ENCODE peak calls at places on chromosomes 1 and 21, in seven cellular contexts. Z is nephron progenitor cell, R is GM12892, C is ELF-1, N is OCI-LY7, X is T-helper 2 cell, J is NB4. Q is an unnamed sample.

GRCh38 chr1:8026976-8027747 is 1.1 kb upstream of the ERRFI1 start:
- DNase-seq in Z (peak), R (no peak), C (no peak), N (no peak), X (no peak), J (no peak), Q (peak)

GRCh38 chr1:117045644-117046043 is 14.5 kb upstream of the TTF2 start:
- DNase-seq in Z (no peak), R (no peak), C (no peak), N (no peak), X (no peak), J (no peak), Q (no peak)

GRCh38 chr1:225652726-225653462 is at the start of gene ENAH:
- DNase-seq in Z (peak), R (peak), C (peak), N (peak), X (no peak), J (peak), Q (peak)

GRCh38 chr1:176996455-176997090 is 167.9 kb downstream of the ASTN1 start:
- DNase-seq in Z (peak), R (no peak), C (peak), N (no peak), X (no peak), J (no peak), Q (peak)

GRCh38 chr21:43287111-43287973 is 118.5 kb downstream of the CRYAA start:
- DNase-seq in Z (no peak), R (no peak), C (no peak), N (no peak), X (no peak), J (peak), Q (no peak)

GRCh38 chr21:29189358-29189757 is 58.9 kb downstream of the MAP3K7CL start:
- DNase-seq in Z (no peak), R (no peak), C (no peak), N (no peak), X (no peak), J (no peak), Q (no peak)

GRCh38 chr1:93773049-93773838 is 91.6 kb upstream of the BCAR3 start:
- DNase-seq in Z (no peak), R (no peak), C (no peak), N (no peak), X (no peak), J (no peak), Q (no peak)

GRCh38 chr1:197924516-197925123 is 7.4 kb downstream of the LHX9 start:
- DNase-seq in Z (peak), R (no peak), C (no peak), N (peak), X (no peak), J (peak), Q (no peak)

GRCh38 chr1:223207293-223208066 is 64.4 kb upstream of the TLR5 start:
- DNase-seq in Z (no peak), R (no peak), C (no peak), N (no peak), X (no peak), J (no peak), Q (no peak)

GRCh38 chr21:35265170-35265877 is 216.2 kb upstream of the RUNX1 start:
- DNase-seq in Z (no peak), R (no peak), C (no peak), N (no peak), X (no peak), J (no peak), Q (no peak)

GRCh38 chr21:40760811-40761210 is 86.1 kb downstream of the DSCAM start:
- DNase-seq in Z (no peak), R (no peak), C (no peak), N (no peak), X (no peak), J (no peak), Q (no peak)

GRCh38 chr1:165697491-165697880 is 876 bp downstream of the ALDH9A1 start:
- DNase-seq in Z (no peak), R (no peak), C (no peak), N (no peak), X (no peak), J (no peak), Q (no peak)

GRCh38 chr1:93330196-93330595 is 15.5 kb upstream of the DR1 start:
- DNase-seq in Z (no peak), R (no peak), C (peak), N (no peak), X (no peak), J (no peak), Q (no peak)

GRCh38 chr1:84693009-84693408 is 2.7 kb upstream of the SSX2IP start:
- DNase-seq in Z (no peak), R (no peak), C (no peak), N (peak), X (peak), J (peak), Q (no peak)

GRCh38 chr1:112717263-112717662 is 2.1 kb upstream of the PPM1J start:
- DNase-seq in Z (no peak), R (no peak), C (peak), N (no peak), X (no peak), J (no peak), Q (no peak)

GRCh38 chr1:16146888-16147614 is 8.8 kb downstream of the EPHA2 start:
- DNase-seq in Z (no peak), R (no peak), C (peak), N (no peak), X (no peak), J (no peak), Q (no peak)

GRCh38 chr1:67997746-67998145 is 52.7 kb downstream of the DIRAS3 start:
- DNase-seq in Z (no peak), R (no peak), C (no peak), N (no peak), X (no peak), J (no peak), Q (no peak)

GRCh38 chr1:61193808-61194207 is 111.4 kb downstream of the NFIA start:
- DNase-seq in Z (no peak), R (no peak), C (no peak), N (no peak), X (no peak), J (no peak), Q (no peak)

GRCh38 chr21:18340387-18340942 is 63.1 kb downstream of the TMPRSS15 start:
- DNase-seq in Z (no peak), R (no peak), C (no peak), N (no peak), X (no peak), J (no peak), Q (no peak)

GRCh38 chr1:8423702-8424538 is 106.0 kb downstream of the SLC45A1 start:
- DNase-seq in Z (peak), R (peak), C (peak), N (peak), X (peak), J (peak), Q (peak)

GRCh38 chr21:42678118-42678430 is 24.7 kb downstream of the PDE9A start:
- DNase-seq in Z (no peak), R (no peak), C (peak), N (no peak), X (no peak), J (no peak), Q (no peak)

GRCh38 chr21:36722370-36723368 is 23.8 kb downstream of the SIM2 start:
- DNase-seq in Z (no peak), R (no peak), C (no peak), N (no peak), X (no peak), J (no peak), Q (no peak)

GRCh38 chr21:43832648-43833047 is 32.4 kb upstream of the AGPAT3 start:
- DNase-seq in Z (no peak), R (no peak), C (no peak), N (no peak), X (no peak), J (no peak), Q (no peak)

GRCh38 chr1:178267646-178268094 is 173.8 kb downstream of the RASAL2 start:
- DNase-seq in Z (peak), R (no peak), C (peak), N (no peak), X (no peak), J (no peak), Q (peak)

GRCh38 chr1:172914517-172915144 is 136.1 kb downstream of the TNFSF18 start:
- DNase-seq in Z (no peak), R (no peak), C (no peak), N (no peak), X (no peak), J (no peak), Q (no peak)

GRCh38 chr1:81699234-81699633 is 101.5 kb upstream of the ADGRL2 start:
- DNase-seq in Z (no peak), R (no peak), C (peak), N (no peak), X (no peak), J (no peak), Q (no peak)

GRCh38 chr1:43622471-43622870 is 27.5 kb upstream of the KDM4A start:
- DNase-seq in Z (no peak), R (no peak), C (no peak), N (no peak), X (no peak), J (no peak), Q (no peak)

GRCh38 chr1:28835237-28835650 is 23.3 kb downstream of the OPRD1 start:
- DNase-seq in Z (no peak), R (no peak), C (no peak), N (no peak), X (no peak), J (no peak), Q (no peak)

GRCh38 chr1:97350662-97351061 is 570.2 kb downstream of the DPYD start:
- DNase-seq in Z (no peak), R (no peak), C (no peak), N (no peak), X (no peak), J (peak), Q (no peak)